ENCODE peak calls at places on chromosomes 6 and 20, in seven cellular contexts. Y is KG1; B is H54; H is activated naive CD4-positive, alpha-beta T cell treated with Interleukin-2 at 50 U/mL for 16 hours; C is SW480; R is NCI-H2081; Q is naive thymus-derived CD8-positive, alpha-beta T cell. F is an unnamed sample.

GRCh38 chr6:130223508-130223907 is 757 bp upstream of the SAMD3 start:
- DNase-seq in B (no peak), H (peak), Y (no peak), Q (peak), C (no peak), R (no peak), F (peak)

GRCh38 chr20:56442381-56443365 is 25.8 kb upstream of the RTF2 start:
- DNase-seq in R (no peak), Q (no peak), H (no peak), C (no peak), B (no peak), Y (no peak), F (no peak)

GRCh38 chr6:47254906-47255305 is 54.8 kb downstream of the TNFRSF21 start:
- DNase-seq in C (no peak), Y (no peak), Q (no peak), R (no peak), H (no peak), B (no peak), F (no peak)

GRCh38 chr6:1575213-1576041 is 34.3 kb upstream of the FOXC1 start:
- DNase-seq in B (no peak), Q (no peak), C (no peak), H (no peak), Y (no peak), R (no peak), F (no peak)

GRCh38 chr6:143332153-143332845 is 118.2 kb downstream of the ADAT2 start:
- DNase-seq in R (no peak), B (no peak), H (no peak), Q (no peak), C (no peak), Y (no peak), F (no peak)

GRCh38 chr6:17336425-17336824 is 55.3 kb downstream of the RBM24 start:
- DNase-seq in H (no peak), C (no peak), Q (no peak), Y (no peak), B (no peak), R (no peak), F (no peak)

GRCh38 chr6:111846511-111847409 is 26.5 kb downstream of the FYN start:
- DNase-seq in B (no peak), Y (no peak), Q (peak), R (no peak), H (no peak), C (no peak), F (no peak)

GRCh38 chr20:46743088-46743487 is 33.6 kb downstream of the SLC2A10 start:
- DNase-seq in H (no peak), Q (no peak), B (no peak), R (no peak), Y (no peak), C (no peak), F (no peak)

GRCh38 chr20:36061754-36062153 is 92.8 kb upstream of the EPB41L1 start:
- DNase-seq in Y (no peak), R (no peak), C (no peak), H (no peak), Q (no peak), B (no peak), F (no peak)

GRCh38 chr20:31716351-31716750 is 6.3 kb downstream of the BCL2L1 start:
- DNase-seq in B (no peak), R (no peak), Q (no peak), C (no peak), H (no peak), Y (no peak), F (no peak)

GRCh38 chr6:46638650-46639049 is 14.0 kb downstream of the CYP39A1 start:
- DNase-seq in B (no peak), Q (no peak), Y (no peak), R (no peak), C (no peak), H (no peak), F (no peak)

GRCh38 chr6:51049288-51049982 is 230.8 kb downstream of the TFAP2B start:
- DNase-seq in Q (no peak), C (no peak), B (no peak), R (no peak), H (no peak), Y (no peak), F (no peak)

GRCh38 chr20:51116765-51117686 is 94.1 kb upstream of the KCNG1 start:
- DNase-seq in C (no peak), B (no peak), H (no peak), Y (no peak), R (no peak), Q (no peak), F (no peak)

GRCh38 chr6:139369068-139369467 is 5.4 kb downstream of the CITED2 start:
- DNase-seq in C (no peak), R (no peak), Q (no peak), Y (no peak), H (no peak), B (no peak), F (no peak)

GRCh38 chr6:159097256-159097655 is 52.5 kb upstream of the TAGAP start:
- DNase-seq in C (no peak), B (no peak), Y (no peak), R (no peak), H (peak), Q (no peak), F (no peak)

GRCh38 chr20:32648761-32649615 is 24.8 kb downstream of the C20orf203 start:
- DNase-seq in H (no peak), Y (no peak), R (no peak), Q (no peak), B (no peak), C (no peak), F (no peak)

GRCh38 chr6:131394768-131395432 is 178.1 kb upstream of the ARG1 start:
- DNase-seq in H (no peak), R (no peak), Y (no peak), Q (no peak), B (no peak), C (no peak), F (no peak)

GRCh38 chr20:58216334-58216733 is 12.1 kb downstream of the ANKRD60 start:
- DNase-seq in Q (no peak), H (no peak), C (no peak), B (no peak), Y (no peak), R (no peak), F (no peak)

F was measured in B cell.